ENCODE peak calls at places on chromosome 6, in four cellular contexts. One of them, this sample, is unnamed.

GRCh38 chr6:131923356-131923755 is 27.8 kb downstream of the CCN2 start:
- DNase-seq in SK-N-SH: peak; percentile 37
- DNase-seq in heart left ventricle: peak; percentile 35
- DNase-seq in stomach: peak; percentile 67
- DNase-seq in this sample: no peak

GRCh38 chr6:161198176-161198575 is 75.7 kb downstream of the AGPAT4 start:
- DNase-seq in heart left ventricle: no peak
- DNase-seq in SK-N-SH: no peak
- DNase-seq in stomach: no peak
- DNase-seq in this sample: no peak

GRCh38 chr6:42281570-42281969 is 63.9 kb upstream of the MRPS10 start:
- DNase-seq in SK-N-SH: no peak
- DNase-seq in heart left ventricle: no peak
- DNase-seq in stomach: no peak
- DNase-seq in this sample: no peak

GRCh38 chr6:5135783-5136376 is 50.7 kb downstream of the PPP1R3G start:
- DNase-seq in stomach: no peak
- DNase-seq in heart left ventricle: no peak
- DNase-seq in SK-N-SH: peak; percentile 53
- DNase-seq in this sample: no peak

GRCh38 chr6:4398806-4399205 is 263.4 kb upstream of the ECI2 start:
- DNase-seq in SK-N-SH: no peak
- DNase-seq in heart left ventricle: no peak
- DNase-seq in stomach: no peak
- DNase-seq in this sample: no peak

GRCh38 chr6:164097056-164097455 is 682.5 kb downstream of the QKI start:
- DNase-seq in stomach: no peak
- DNase-seq in SK-N-SH: no peak
- DNase-seq in heart left ventricle: no peak
- DNase-seq in this sample: no peak

GRCh38 chr6:44646355-44646754 is 258.8 kb downstream of the CDC5L start:
- DNase-seq in heart left ventricle: no peak
- DNase-seq in stomach: no peak
- DNase-seq in SK-N-SH: no peak
- DNase-seq in this sample: no peak

GRCh38 chr6:106750146-106750900 is 120.9 kb downstream of the QRSL1 start:
- DNase-seq in heart left ventricle: no peak
- DNase-seq in stomach: no peak
- DNase-seq in SK-N-SH: no peak
- DNase-seq in this sample: no peak

GRCh38 chr6:1724616-1725015 is 114.9 kb downstream of the FOXC1 start:
- DNase-seq in SK-N-SH: no peak
- DNase-seq in heart left ventricle: peak; percentile 69
- DNase-seq in stomach: peak; percentile 80
- DNase-seq in this sample: no peak

GRCh38 chr6:134315974-134316391 is 1.9 kb downstream of the SGK1 start:
- DNase-seq in stomach: no peak
- DNase-seq in heart left ventricle: no peak
- DNase-seq in SK-N-SH: no peak
- DNase-seq in this sample: no peak

DNA sequence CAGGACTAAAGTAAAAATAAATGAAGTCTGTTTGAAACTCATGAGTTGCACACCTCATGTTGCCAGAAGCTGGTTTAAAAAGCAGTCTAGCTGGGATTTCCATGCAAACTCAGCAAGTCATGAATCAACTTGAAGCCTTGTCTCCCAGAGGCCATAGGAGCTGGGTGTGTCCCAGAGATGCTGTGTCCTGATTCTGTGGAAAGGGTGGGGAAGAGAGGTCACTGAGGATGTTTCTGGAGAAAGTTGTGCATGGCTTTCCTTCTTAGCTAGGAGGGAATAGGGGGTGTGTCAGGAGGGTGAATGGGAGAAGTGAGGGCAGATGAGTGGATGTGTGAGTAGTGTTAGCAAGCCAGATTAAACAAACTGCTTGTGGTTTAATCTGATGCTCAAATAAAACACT is 111.3 kb downstream of the ADAT2 start:
- DNase-seq in SK-N-SH: no peak
- DNase-seq in heart left ventricle: no peak
- DNase-seq in stomach: no peak
- DNase-seq in this sample: no peak
- H3K27ac ChIP-seq in SK-N-SH: no peak overlapping the region
- H3K27ac ChIP-seq in heart left ventricle: no peak overlapping the region
- H3K27ac ChIP-seq in stomach: no peak overlapping the region
- H3K27ac ChIP-seq in this sample: no peak overlapping the region

DNA sequence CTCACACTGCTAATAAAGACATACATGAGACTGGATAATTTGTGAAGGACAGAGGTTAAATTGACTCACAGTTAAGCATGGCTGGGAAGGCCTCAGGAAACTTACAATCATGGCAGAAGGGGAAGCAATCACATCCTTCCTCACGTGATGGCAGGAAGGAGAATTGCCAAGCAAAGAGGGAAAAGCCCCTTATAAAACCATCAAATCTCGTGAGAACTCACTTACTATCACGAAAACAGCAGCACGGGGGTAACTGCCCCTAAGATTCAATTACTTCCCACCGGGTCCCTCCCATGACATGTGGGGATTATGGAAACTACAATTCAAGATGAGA is 106.8 kb downstream of the FYN start:
- DNase-seq in stomach: no peak
- DNase-seq in heart left ventricle: no peak
- DNase-seq in SK-N-SH: no peak
- DNase-seq in this sample: no peak
- H3K4me1 ChIP-seq in stomach: peaks cover 11% of the 10 kb centered on the region
- H3K4me1 ChIP-seq in heart left ventricle: peaks cover 5% of the 10 kb centered on the region
- H3K4me1 ChIP-seq in SK-N-SH: peaks cover 25% of the 10 kb centered on the region
- H3K4me1 ChIP-seq in this sample: peaks cover 79% of the 10 kb centered on the region

DNA sequence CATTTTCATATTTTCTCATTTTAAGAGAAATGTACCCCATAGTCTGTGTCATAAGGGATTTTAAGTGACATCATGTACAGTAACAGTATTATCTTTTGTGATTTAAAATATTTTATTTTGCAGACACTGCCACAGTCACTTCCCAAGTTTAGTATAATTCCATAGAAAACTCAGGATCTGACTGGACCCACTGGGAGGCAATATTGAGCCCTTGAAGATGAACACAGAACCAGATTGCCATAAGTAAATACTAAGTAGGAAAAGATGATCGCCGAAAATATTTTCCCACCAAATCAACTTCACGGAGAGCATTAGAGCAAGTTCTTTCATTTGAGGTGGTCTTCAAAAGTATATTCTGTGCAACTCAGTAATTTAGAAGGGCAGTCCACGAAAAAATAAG is 17.6 kb upstream of the PKHD1 start:
- DNase-seq in stomach: no peak
- DNase-seq in heart left ventricle: no peak
- DNase-seq in SK-N-SH: no peak
- DNase-seq in this sample: no peak
- TF ChIP-seq CTCF in stomach: no peak
- TF ChIP-seq CTCF in heart left ventricle: no peak
- TF ChIP-seq CTCF in SK-N-SH: no peak
- TF ChIP-seq CTCF in this sample: no peak

DNA sequence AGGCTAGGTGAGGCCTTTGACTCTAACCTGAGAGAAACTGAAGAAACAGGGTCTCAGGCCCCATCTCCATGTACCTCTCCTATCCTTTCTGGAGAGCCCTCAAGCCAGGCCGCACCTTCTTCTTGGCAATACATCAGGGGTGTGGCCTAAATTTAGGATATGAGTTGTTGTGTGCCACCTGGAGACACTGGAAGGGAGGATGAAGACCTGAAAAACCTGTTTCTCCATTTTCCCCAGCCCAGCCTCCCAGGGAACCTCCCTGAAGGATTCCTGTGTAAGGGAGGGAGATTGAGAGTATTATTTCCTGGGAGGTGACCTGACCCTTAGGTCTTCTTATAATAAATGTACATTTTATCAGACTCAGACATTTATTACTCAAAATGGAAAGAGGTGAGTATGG is 3.1 kb downstream of the LY6G6D start:
- DNase-seq in heart left ventricle: no peak
- DNase-seq in SK-N-SH: no peak
- DNase-seq in stomach: peak; percentile 64
- DNase-seq in this sample: no peak
- H3K27ac ChIP-seq in heart left ventricle: no peak overlapping the region
- H3K27ac ChIP-seq in SK-N-SH: no peak overlapping the region
- H3K27ac ChIP-seq in stomach: no peak overlapping the region
- H3K27ac ChIP-seq in this sample: no peak overlapping the region